ENCODE peak calls at places on chromosomes 16 and 17, in nine cellular contexts. R is Peyer's patch, M is adrenal gland, J is cardiac muscle cell, K is uterus, C is left lung, W is WERI-Rb-1, O is heart left ventricle, V is hepatocyte. H is an unnamed sample.

GRCh38 chr17:75843577-75844529 is at the start of gene UNC13D:
- DNase-seq in R (no peak), V (no peak), J (no peak), O (no peak), K (no peak), M (peak; percentile 55), W (peak; percentile 47), C (peak; percentile 65), H (no peak)

GRCh38 chr17:1908699-1909309 is 79.0 kb downstream of the RPA1 start:
- DNase-seq in J (peak; percentile 83), V (peak; percentile 83), W (peak; percentile 80), K (peak; percentile 55), R (no peak), M (peak; percentile 76), O (peak; percentile 61), C (peak; percentile 36), H (peak; percentile 75)

GRCh38 chr17:82734987-82735866 is at the start of gene FN3K:
- DNase-seq in K (peak; percentile 68), V (peak; percentile 81), C (peak; percentile 62), J (peak; percentile 79), O (peak; percentile 77), W (peak; percentile 78), R (peak; percentile 80), M (peak; percentile 86), H (peak; percentile 54)

GRCh38 chr17:37089998-37090397 is 141.2 kb downstream of the AATF start:
- DNase-seq in W (no peak), M (no peak), V (no peak), R (no peak), K (no peak), C (no peak), O (no peak), J (peak; percentile 11), H (no peak)

GRCh38 chr16:86040496-86040895 is 141.5 kb downstream of the IRF8 start:
- DNase-seq in O (no peak), V (no peak), C (peak; percentile 27), M (no peak), J (no peak), W (no peak), K (no peak), R (peak; percentile 15), H (no peak)

GRCh38 chr17:40539711-40540411 is 25.4 kb downstream of the CCR7 start:
- DNase-seq in C (no peak), J (no peak), K (peak; percentile 13), W (no peak), V (no peak), R (peak; percentile 41), M (no peak), O (peak; percentile 59), H (no peak)

GRCh38 chr17:47663997-47664941 is 14.6 kb downstream of the KPNB1 start:
- DNase-seq in K (peak; percentile 35), V (peak; percentile 74), J (peak; percentile 78), O (peak; percentile 37), C (no peak), R (no peak), M (peak; percentile 57), W (peak; percentile 70), H (peak; percentile 41)

GRCh38 chr17:76727745-76728456 is 1.3 kb downstream of the METTL23 start:
- DNase-seq in K (no peak), O (no peak), J (peak; percentile 34), M (peak; percentile 37), V (no peak), W (no peak), R (peak; percentile 54), C (no peak), H (no peak)

GRCh38 chr16:86531641-86532525 is 21.6 kb downstream of the FOXF1 start:
- DNase-seq in M (no peak), R (no peak), V (no peak), C (no peak), J (no peak), W (no peak), O (no peak), K (no peak), H (no peak)

GRCh38 chr17:11486726-11487310 is 111.5 kb upstream of the DNAH9 start:
- DNase-seq in K (no peak), M (no peak), V (no peak), J (no peak), R (no peak), O (no peak), C (no peak), W (no peak), H (no peak)

GRCh38 chr17:10198509-10199249 is at the start of gene GAS7:
- DNase-seq in M (peak; percentile 56), R (peak; percentile 68), J (peak; percentile 56), W (peak; percentile 68), C (peak; percentile 66), O (peak; percentile 80), V (peak; percentile 84), K (peak; percentile 78), H (no peak)

GRCh38 chr17:9566067-9566466 is 9.6 kb downstream of the STX8 start:
- DNase-seq in R (no peak), V (no peak), O (no peak), K (no peak), J (no peak), C (no peak), M (no peak), W (no peak), H (no peak)

GRCh38 chr16:19683453-19684236 is 34.4 kb downstream of the KNOP1 start:
- DNase-seq in K (no peak), J (no peak), V (no peak), R (no peak), M (no peak), O (no peak), W (no peak), C (no peak), H (no peak)

GRCh38 chr17:57408064-57408811 is 151.9 kb downstream of the MSI2 start:
- DNase-seq in W (no peak), M (no peak), K (no peak), V (peak; percentile 61), J (no peak), C (no peak), R (no peak), O (no peak), H (no peak)

GRCh38 chr16:1865902-1866690 is 5.9 kb downstream of the MEIOB start:
- DNase-seq in M (no peak), V (no peak), K (no peak), W (no peak), C (no peak), O (no peak), J (no peak), R (no peak), H (no peak)

GRCh38 chr16:12459401-12459791 is 344.3 kb downstream of the CPPED1 start:
- DNase-seq in J (no peak), V (no peak), K (no peak), W (no peak), M (peak; percentile 43), C (peak; percentile 80), O (peak; percentile 60), R (no peak), H (no peak)

GRCh38 chr17:57939797-57940196 is 15.4 kb downstream of the CUEDC1 start:
- DNase-seq in W (no peak), O (peak; percentile 64), V (no peak), J (no peak), R (no peak), K (no peak), M (no peak), C (peak; percentile 72), H (no peak)

GRCh38 chr17:48604770-48605329 is at the start of gene HOXB6:
- DNase-seq in K (no peak), M (peak; percentile 52), V (peak; percentile 38), R (peak; percentile 87), W (no peak), C (no peak), O (no peak), J (no peak), H (no peak)

GRCh38 chr16:22659933-22660332 is 149.2 kb downstream of the NPIPB5 start:
- DNase-seq in W (no peak), R (no peak), K (no peak), J (no peak), M (no peak), V (no peak), O (no peak), C (no peak), H (no peak)

DNA sequence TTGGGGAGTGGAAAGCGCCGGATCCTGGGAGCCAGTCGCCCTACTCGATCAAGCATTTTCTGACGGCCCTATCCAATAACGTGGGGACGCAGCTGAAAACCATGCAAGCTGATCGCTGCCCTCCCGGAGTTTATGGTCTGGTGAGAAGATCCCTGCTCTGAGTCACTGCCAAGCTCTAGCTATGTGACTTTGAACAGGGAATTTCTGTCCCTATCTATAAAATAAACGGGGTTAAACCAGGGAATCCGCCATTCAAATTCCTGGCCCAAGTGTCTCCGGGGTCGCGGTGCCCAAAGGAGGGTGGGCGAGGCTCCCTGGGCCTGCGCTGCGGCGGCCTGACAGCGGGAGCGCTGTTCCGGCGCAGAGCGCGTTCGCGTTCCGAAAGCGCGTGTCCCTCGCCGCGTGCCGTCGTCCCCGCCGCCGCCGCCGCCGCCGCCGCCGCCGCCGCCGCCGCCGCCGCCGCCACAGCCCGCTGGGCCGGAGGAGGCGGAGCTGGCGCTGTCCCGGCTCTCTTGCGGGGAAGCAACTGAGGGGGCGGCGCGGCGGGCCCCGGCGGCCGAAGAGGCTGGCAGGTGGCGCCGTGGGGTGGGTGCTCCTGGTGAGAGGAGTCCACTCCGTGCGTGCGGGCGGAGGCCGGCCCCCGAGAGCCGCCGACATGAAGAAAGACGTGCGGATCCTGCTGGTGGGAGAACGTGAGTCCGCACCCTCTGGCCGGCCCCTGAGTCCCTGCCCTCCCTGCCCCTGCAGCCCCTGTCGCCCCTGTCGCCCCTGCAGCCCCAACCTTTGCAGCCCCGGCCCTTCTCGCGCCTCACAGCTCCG is at the start of gene RHOT1:
- DNase-seq in J (peak; percentile 86), O (peak; percentile 78), V (peak; percentile 90), W (peak; percentile 74), M (peak; percentile 81), R (peak; percentile 85), K (peak; percentile 75), C (peak; percentile 77), H (peak; percentile 74)
- TF ChIP-seq CTCF in J (peak; percentile 51), O (peak; percentile 49), V (peak; percentile 59), W (peak; percentile 84), M (peak; percentile 37), R (peak; percentile 72), K (peak; percentile 49), C (peak; percentile 50), H (peak; percentile 87)

DNA sequence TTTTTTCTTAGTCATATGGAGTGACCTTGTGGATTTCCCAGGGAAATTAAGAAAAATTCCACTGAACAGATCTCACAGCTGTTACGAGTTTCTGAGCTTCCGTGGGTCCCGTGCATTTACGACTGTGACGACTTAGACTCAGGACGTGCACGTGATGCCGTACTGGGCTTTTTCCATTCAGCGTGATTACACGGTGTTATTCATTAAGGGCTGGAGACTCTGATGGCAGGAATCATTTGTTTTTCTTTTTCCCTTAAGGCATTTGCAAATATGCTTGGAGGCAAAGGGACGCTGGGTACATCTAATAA is 57.2 kb downstream of the TBC1D16 start:
- DNase-seq in M (peak; percentile 69), R (no peak), C (no peak), W (no peak), O (no peak), V (no peak), J (no peak), K (peak; percentile 46), H (no peak)
- H3K27ac ChIP-seq in M (peak overlapping the region; percentile 79), R (no peak overlapping the region), C (no peak overlapping the region), W (no peak overlapping the region), O (no peak overlapping the region), V (no peak overlapping the region), J (no peak overlapping the region), K (peak overlapping the region; percentile 66), H (no peak overlapping the region)

GRCh38 chr16:4314532-4315184 is 1.2 kb upstream of the GLIS2 start:
- DNase-seq in R (no peak), W (no peak), K (no peak), J (peak; percentile 59), V (peak; percentile 65), C (no peak), O (peak; percentile 59), M (peak; percentile 48), H (no peak)
- TF ChIP-seq CTCF in R (no peak), W (peak; percentile 12), K (no peak), J (peak; percentile 13), V (no peak), C (no peak), O (no peak), M (no peak), H (no peak)

GRCh38 chr17:45758544-45758943 is 25.6 kb upstream of the CRHR1 start:
- DNase-seq in O (no peak), V (no peak), C (no peak), W (no peak), J (no peak), K (no peak), M (no peak), R (no peak), H (no peak)
- H3K27ac ChIP-seq in O (no peak overlapping the region), V (no peak overlapping the region), C (no peak overlapping the region), W (no peak overlapping the region), J (no peak overlapping the region), K (no peak overlapping the region), M (no peak overlapping the region), R (no peak overlapping the region), H (no peak overlapping the region)

H was measured in RWPE1.